ENCODE peak calls at places on chromosomes 16 and 17, in six cellular contexts. One of them, this sample, is unnamed. For H3K9me3, the result is how much of the 10 kb centered on the place peaks cover.

GRCh38 chr17:27564463-27564862 is 66.5 kb upstream of the LGALS9 start:
- DNase-seq in body of pancreas: no peak
- DNase-seq in PC-3: no peak
- DNase-seq in esophagus squamous epithelium: no peak
- DNase-seq in effector memory CD4-positive, alpha-beta T cell: no peak
- DNase-seq in mesenchymal stem cell: no peak
- DNase-seq in this sample: peak

GRCh38 chr16:14529010-14529669 is 100.9 kb downstream of the PARN start:
- DNase-seq in body of pancreas: peak
- DNase-seq in PC-3: peak
- DNase-seq in esophagus squamous epithelium: no peak
- DNase-seq in effector memory CD4-positive, alpha-beta T cell: no peak
- DNase-seq in mesenchymal stem cell: peak
- DNase-seq in this sample: peak

GRCh38 chr17:38334480-38335364 is 9.0 kb downstream of the GPR179 start:
- DNase-seq in body of pancreas: no peak
- DNase-seq in PC-3: no peak
- DNase-seq in esophagus squamous epithelium: no peak
- DNase-seq in effector memory CD4-positive, alpha-beta T cell: no peak
- DNase-seq in mesenchymal stem cell: no peak
- DNase-seq in this sample: peak

GRCh38 chr17:45246861-45247428 is 14.9 kb downstream of the SPATA32 start:
- DNase-seq in body of pancreas: no peak
- DNase-seq in PC-3: peak
- DNase-seq in esophagus squamous epithelium: no peak
- DNase-seq in effector memory CD4-positive, alpha-beta T cell: no peak
- DNase-seq in mesenchymal stem cell: peak
- DNase-seq in this sample: no peak

GRCh38 chr17:39739020-39739884 is 1.5 kb downstream of the GRB7 start:
- DNase-seq in body of pancreas: peak
- DNase-seq in PC-3: peak
- DNase-seq in esophagus squamous epithelium: no peak
- DNase-seq in effector memory CD4-positive, alpha-beta T cell: no peak
- DNase-seq in mesenchymal stem cell: no peak
- DNase-seq in this sample: peak

GRCh38 chr16:66954097-66954659 is 6.9 kb upstream of the CES3 start:
- DNase-seq in body of pancreas: peak
- DNase-seq in PC-3: peak
- DNase-seq in esophagus squamous epithelium: no peak
- DNase-seq in effector memory CD4-positive, alpha-beta T cell: peak
- DNase-seq in mesenchymal stem cell: peak
- DNase-seq in this sample: peak

GRCh38 chr17:16352838-16353701 is at the start of gene CENPV:
- DNase-seq in body of pancreas: peak
- DNase-seq in PC-3: no peak
- DNase-seq in esophagus squamous epithelium: no peak
- DNase-seq in effector memory CD4-positive, alpha-beta T cell: peak
- DNase-seq in mesenchymal stem cell: peak
- DNase-seq in this sample: peak

GRCh38 chr16:22217890-22218730 is 12.0 kb downstream of the EEF2K start:
- DNase-seq in body of pancreas: no peak
- DNase-seq in PC-3: no peak
- DNase-seq in esophagus squamous epithelium: no peak
- DNase-seq in effector memory CD4-positive, alpha-beta T cell: no peak
- DNase-seq in mesenchymal stem cell: no peak
- DNase-seq in this sample: peak

GRCh38 chr16:57935904-57936303 is 35.0 kb downstream of the CNGB1 start:
- DNase-seq in body of pancreas: no peak
- DNase-seq in PC-3: no peak
- DNase-seq in esophagus squamous epithelium: no peak
- DNase-seq in effector memory CD4-positive, alpha-beta T cell: no peak
- DNase-seq in mesenchymal stem cell: no peak
- DNase-seq in this sample: no peak

GRCh38 chr16:70490261-70490660 is 33.1 kb downstream of the COG4 start:
- DNase-seq in body of pancreas: no peak
- DNase-seq in PC-3: no peak
- DNase-seq in esophagus squamous epithelium: no peak
- DNase-seq in effector memory CD4-positive, alpha-beta T cell: no peak
- DNase-seq in mesenchymal stem cell: no peak
- DNase-seq in this sample: no peak

GRCh38 chr16:86517652-86518258 is 7.4 kb downstream of the FOXF1 start:
- DNase-seq in body of pancreas: peak
- DNase-seq in PC-3: peak
- DNase-seq in esophagus squamous epithelium: no peak
- DNase-seq in effector memory CD4-positive, alpha-beta T cell: no peak
- DNase-seq in mesenchymal stem cell: peak
- DNase-seq in this sample: peak

GRCh38 chr17:39753514-39754160 is 15.9 kb downstream of the GRB7 start:
- DNase-seq in body of pancreas: peak
- DNase-seq in PC-3: peak
- DNase-seq in esophagus squamous epithelium: no peak
- DNase-seq in effector memory CD4-positive, alpha-beta T cell: no peak
- DNase-seq in mesenchymal stem cell: no peak
- DNase-seq in this sample: peak

GRCh38 chr17:82215095-82215971 is 2.7 kb upstream of the CCDC57 start:
- DNase-seq in body of pancreas: no peak
- DNase-seq in PC-3: no peak
- DNase-seq in esophagus squamous epithelium: no peak
- DNase-seq in effector memory CD4-positive, alpha-beta T cell: no peak
- DNase-seq in mesenchymal stem cell: peak
- DNase-seq in this sample: peak

GRCh38 chr17:81338301-81339179 is 43.4 kb upstream of the SLC38A10 start:
- DNase-seq in body of pancreas: no peak
- DNase-seq in PC-3: no peak
- DNase-seq in esophagus squamous epithelium: no peak
- DNase-seq in effector memory CD4-positive, alpha-beta T cell: no peak
- DNase-seq in mesenchymal stem cell: no peak
- DNase-seq in this sample: no peak

GRCh38 chr16:67462279-67462655 is 18.7 kb downstream of the ATP6V0D1 start:
- DNase-seq in body of pancreas: no peak
- DNase-seq in PC-3: no peak
- DNase-seq in esophagus squamous epithelium: no peak
- DNase-seq in effector memory CD4-positive, alpha-beta T cell: no peak
- DNase-seq in mesenchymal stem cell: no peak
- DNase-seq in this sample: peak

GRCh38 chr17:1060991-1061390 is 64.1 kb downstream of the TIMM22 start:
- DNase-seq in body of pancreas: no peak
- DNase-seq in PC-3: peak
- DNase-seq in esophagus squamous epithelium: no peak
- DNase-seq in effector memory CD4-positive, alpha-beta T cell: no peak
- DNase-seq in mesenchymal stem cell: peak
- DNase-seq in this sample: peak

GRCh38 chr17:3594056-3594810 is 15.0 kb downstream of the TRPV1 start:
- DNase-seq in body of pancreas: no peak
- DNase-seq in PC-3: peak
- DNase-seq in esophagus squamous epithelium: no peak
- DNase-seq in effector memory CD4-positive, alpha-beta T cell: no peak
- DNase-seq in mesenchymal stem cell: peak
- DNase-seq in this sample: peak

GRCh38 chr17:56798916-56799315 is 34.8 kb downstream of the C17orf67 start:
- DNase-seq in body of pancreas: no peak
- DNase-seq in PC-3: no peak
- DNase-seq in esophagus squamous epithelium: no peak
- DNase-seq in effector memory CD4-positive, alpha-beta T cell: no peak
- DNase-seq in mesenchymal stem cell: peak
- DNase-seq in this sample: no peak

GRCh38 chr17:41528959-41529353 is 848 bp upstream of the KRT19 start:
- DNase-seq in body of pancreas: no peak
- DNase-seq in PC-3: no peak
- DNase-seq in esophagus squamous epithelium: no peak
- DNase-seq in effector memory CD4-positive, alpha-beta T cell: no peak
- DNase-seq in mesenchymal stem cell: no peak
- DNase-seq in this sample: peak

GRCh38 chr17:80455328-80455710 is 21.1 kb downstream of the NPTX1 start:
- DNase-seq in body of pancreas: no peak
- DNase-seq in PC-3: peak
- DNase-seq in esophagus squamous epithelium: no peak
- DNase-seq in effector memory CD4-positive, alpha-beta T cell: no peak
- DNase-seq in mesenchymal stem cell: peak
- DNase-seq in this sample: peak

GRCh38 chr16:28513484-28514181 is 7.0 kb upstream of the IL27 start:
- DNase-seq in body of pancreas: no peak
- DNase-seq in PC-3: no peak
- DNase-seq in esophagus squamous epithelium: no peak
- DNase-seq in effector memory CD4-positive, alpha-beta T cell: no peak
- DNase-seq in mesenchymal stem cell: peak
- DNase-seq in this sample: no peak

GRCh38 chr17:73646409-73647305 is 2.4 kb upstream of the SDK2 start:
- DNase-seq in body of pancreas: no peak
- DNase-seq in PC-3: no peak
- DNase-seq in esophagus squamous epithelium: no peak
- DNase-seq in effector memory CD4-positive, alpha-beta T cell: no peak
- DNase-seq in mesenchymal stem cell: peak
- DNase-seq in this sample: no peak

GRCh38 chr16:966035-966434 is 4.7 kb downstream of the LMF1 start:
- DNase-seq in body of pancreas: no peak
- DNase-seq in PC-3: no peak
- DNase-seq in esophagus squamous epithelium: no peak
- DNase-seq in effector memory CD4-positive, alpha-beta T cell: no peak
- DNase-seq in mesenchymal stem cell: no peak
- DNase-seq in this sample: peak

GRCh38 chr17:40243756-40244155 is 24.7 kb downstream of the WIPF2 start:
- DNase-seq in body of pancreas: no peak
- DNase-seq in PC-3: no peak
- DNase-seq in esophagus squamous epithelium: no peak
- DNase-seq in effector memory CD4-positive, alpha-beta T cell: no peak
- DNase-seq in mesenchymal stem cell: no peak
- DNase-seq in this sample: no peak

GRCh38 chr17:18158022-18158600 is 25.5 kb upstream of the ALKBH5 start:
- DNase-seq in body of pancreas: peak
- DNase-seq in PC-3: peak
- DNase-seq in esophagus squamous epithelium: peak
- DNase-seq in effector memory CD4-positive, alpha-beta T cell: peak
- DNase-seq in mesenchymal stem cell: peak
- DNase-seq in this sample: peak

DNA sequence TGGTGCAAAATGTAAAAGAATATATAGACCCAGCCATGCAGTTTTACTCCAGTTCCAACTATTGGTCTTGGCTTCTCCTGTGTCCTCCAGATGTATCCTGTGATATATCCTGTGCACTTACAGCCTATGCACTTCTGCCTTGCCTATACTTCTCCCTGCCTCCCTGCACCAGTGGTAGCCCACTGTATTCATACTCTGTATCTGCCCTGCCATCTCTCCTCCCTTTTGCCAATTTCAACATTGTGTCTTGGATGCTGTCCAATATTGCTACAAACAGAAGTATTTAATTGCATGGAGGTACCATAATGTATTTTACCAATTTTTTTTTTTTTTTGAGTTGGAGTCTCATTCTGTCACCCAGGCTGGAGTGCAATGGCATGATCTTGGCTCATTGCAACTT is 242.6 kb downstream of the HAPSTR1 start:
- DNase-seq in body of pancreas: no peak
- DNase-seq in PC-3: no peak
- DNase-seq in esophagus squamous epithelium: no peak
- DNase-seq in effector memory CD4-positive, alpha-beta T cell: no peak
- DNase-seq in mesenchymal stem cell: no peak
- DNase-seq in this sample: no peak
- H3K9me3 ChIP-seq in body of pancreas: under half
- H3K9me3 ChIP-seq in PC-3: under half
- H3K9me3 ChIP-seq in esophagus squamous epithelium: under half
- H3K9me3 ChIP-seq in effector memory CD4-positive, alpha-beta T cell: under half
- H3K9me3 ChIP-seq in mesenchymal stem cell: under half
- H3K9me3 ChIP-seq in this sample: under half

GRCh38 chr17:60900688-60901087 is 223.0 kb downstream of the BCAS3 start:
- DNase-seq in body of pancreas: no peak
- DNase-seq in PC-3: no peak
- DNase-seq in esophagus squamous epithelium: no peak
- DNase-seq in effector memory CD4-positive, alpha-beta T cell: no peak
- DNase-seq in mesenchymal stem cell: no peak
- DNase-seq in this sample: no peak
- H3K9me3 ChIP-seq in body of pancreas: under half
- H3K9me3 ChIP-seq in PC-3: under half
- H3K9me3 ChIP-seq in esophagus squamous epithelium: under half
- H3K9me3 ChIP-seq in effector memory CD4-positive, alpha-beta T cell: under half
- H3K9me3 ChIP-seq in mesenchymal stem cell: under half
- H3K9me3 ChIP-seq in this sample: under half

DNA sequence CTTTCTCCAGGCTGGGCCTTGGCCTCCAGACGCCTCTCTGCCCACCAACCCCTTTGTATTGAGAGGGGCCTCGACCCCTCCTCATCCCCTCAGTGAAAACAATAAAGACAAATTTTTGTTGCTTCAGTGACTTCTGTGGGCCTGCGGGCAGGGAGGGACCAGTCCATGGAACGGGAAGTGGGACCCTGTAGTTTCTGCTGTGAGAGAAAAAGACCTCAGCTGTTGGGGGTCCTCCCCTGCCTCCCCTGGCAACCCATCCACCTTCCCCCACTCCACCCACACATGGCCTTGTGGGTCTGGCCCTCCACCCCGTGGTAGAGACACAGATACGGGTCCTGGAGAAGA is 3.5 kb downstream of the PPY start:
- DNase-seq in body of pancreas: no peak
- DNase-seq in PC-3: no peak
- DNase-seq in esophagus squamous epithelium: no peak
- DNase-seq in effector memory CD4-positive, alpha-beta T cell: no peak
- DNase-seq in mesenchymal stem cell: no peak
- DNase-seq in this sample: no peak
- H3K9me3 ChIP-seq in body of pancreas: under half
- H3K9me3 ChIP-seq in PC-3: under half
- H3K9me3 ChIP-seq in esophagus squamous epithelium: under half
- H3K9me3 ChIP-seq in effector memory CD4-positive, alpha-beta T cell: under half
- H3K9me3 ChIP-seq in mesenchymal stem cell: under half
- H3K9me3 ChIP-seq in this sample: under half

GRCh38 chr17:21678451-21679081 is 13.8 kb upstream of the KCNJ18 start:
- DNase-seq in body of pancreas: no peak
- DNase-seq in PC-3: no peak
- DNase-seq in esophagus squamous epithelium: no peak
- DNase-seq in effector memory CD4-positive, alpha-beta T cell: no peak
- DNase-seq in mesenchymal stem cell: no peak
- DNase-seq in this sample: peak
- H3K9me3 ChIP-seq in body of pancreas: under half
- H3K9me3 ChIP-seq in PC-3: under half
- H3K9me3 ChIP-seq in esophagus squamous epithelium: under half
- H3K9me3 ChIP-seq in effector memory CD4-positive, alpha-beta T cell: under half
- H3K9me3 ChIP-seq in mesenchymal stem cell: under half
- H3K9me3 ChIP-seq in this sample: under half

GRCh38 chr17:31128241-31128640 is 33.5 kb downstream of the NF1 start:
- DNase-seq in body of pancreas: no peak
- DNase-seq in PC-3: no peak
- DNase-seq in esophagus squamous epithelium: no peak
- DNase-seq in effector memory CD4-positive, alpha-beta T cell: no peak
- DNase-seq in mesenchymal stem cell: no peak
- DNase-seq in this sample: no peak

GRCh38 chr17:31126318-31126717 is 31.5 kb downstream of the NF1 start:
- DNase-seq in body of pancreas: no peak
- DNase-seq in PC-3: no peak
- DNase-seq in esophagus squamous epithelium: no peak
- DNase-seq in effector memory CD4-positive, alpha-beta T cell: no peak
- DNase-seq in mesenchymal stem cell: no peak
- DNase-seq in this sample: no peak

GRCh38 chr17:31122746-31123145 is 28.0 kb downstream of the NF1 start:
- DNase-seq in body of pancreas: no peak
- DNase-seq in PC-3: no peak
- DNase-seq in esophagus squamous epithelium: no peak
- DNase-seq in effector memory CD4-positive, alpha-beta T cell: no peak
- DNase-seq in mesenchymal stem cell: no peak
- DNase-seq in this sample: no peak
- H3K9me3 ChIP-seq in body of pancreas: under half
- H3K9me3 ChIP-seq in PC-3: under half
- H3K9me3 ChIP-seq in esophagus squamous epithelium: under half
- H3K9me3 ChIP-seq in effector memory CD4-positive, alpha-beta T cell: under half
- H3K9me3 ChIP-seq in mesenchymal stem cell: under half
- H3K9me3 ChIP-seq in this sample: under half